ENCODE peak calls at places on chromosomes 13 and 19, in five cellular contexts. One of them, this sample, is unnamed.

GRCh38 chr13:44393391-44393790 is 19.8 kb downstream of the SERP2 start:
- DNase-seq in mesenchymal stem cell: no peak
- DNase-seq in PC-9: no peak
- DNase-seq in HepG2: no peak
- DNase-seq in A549: no peak
- DNase-seq in this sample: no peak

GRCh38 chr19:5809053-5809452 is 4.2 kb downstream of the NRTN start:
- DNase-seq in mesenchymal stem cell: no peak
- DNase-seq in PC-9: no peak
- DNase-seq in HepG2: no peak
- DNase-seq in A549: no peak
- DNase-seq in this sample: no peak

GRCh38 chr13:68850160-68850559 is 1257.5 kb upstream of the ATXN8OS start:
- DNase-seq in mesenchymal stem cell: peak; percentile 45
- DNase-seq in PC-9: no peak
- DNase-seq in HepG2: no peak
- DNase-seq in A549: no peak
- DNase-seq in this sample: no peak

GRCh38 chr19:55258476-55258827 is 365 bp downstream of the PPP6R1 start:
- DNase-seq in mesenchymal stem cell: peak; percentile 7
- DNase-seq in PC-9: no peak
- DNase-seq in HepG2: no peak
- DNase-seq in A549: no peak
- DNase-seq in this sample: no peak

GRCh38 chr19:35975608-35976214 is 19.3 kb upstream of the SDHAF1 start:
- DNase-seq in mesenchymal stem cell: peak; percentile 40
- DNase-seq in PC-9: no peak
- DNase-seq in HepG2: no peak
- DNase-seq in A549: no peak
- DNase-seq in this sample: peak; percentile 13

GRCh38 chr19:3683405-3683865 is 16.8 kb downstream of the PIP5K1C start:
- DNase-seq in mesenchymal stem cell: peak; percentile 90
- DNase-seq in PC-9: no peak
- DNase-seq in HepG2: no peak
- DNase-seq in A549: no peak
- DNase-seq in this sample: no peak

GRCh38 chr19:43751466-43752220 is 3.1 kb downstream of the SMG9 start:
- DNase-seq in mesenchymal stem cell: peak; percentile 47
- DNase-seq in PC-9: no peak
- DNase-seq in HepG2: no peak
- DNase-seq in A549: no peak
- DNase-seq in this sample: no peak

GRCh38 chr19:30629086-30629485 is 256.9 kb downstream of the ZNF536 start:
- DNase-seq in mesenchymal stem cell: no peak
- DNase-seq in PC-9: no peak
- DNase-seq in HepG2: no peak
- DNase-seq in A549: no peak
- DNase-seq in this sample: no peak

GRCh38 chr19:50836543-50837195 is 3.3 kb upstream of the KLK15 start:
- DNase-seq in mesenchymal stem cell: no peak
- DNase-seq in PC-9: no peak
- DNase-seq in HepG2: no peak
- DNase-seq in A549: no peak
- DNase-seq in this sample: no peak

GRCh38 chr13:37701306-37701705 is 102.7 kb upstream of the POSTN start:
- DNase-seq in mesenchymal stem cell: peak; percentile 58
- DNase-seq in PC-9: no peak
- DNase-seq in HepG2: no peak
- DNase-seq in A549: no peak
- DNase-seq in this sample: no peak

GRCh38 chr19:53962887-53963435 is at the start of gene CACNG8:
- DNase-seq in mesenchymal stem cell: no peak
- DNase-seq in PC-9: no peak
- DNase-seq in HepG2: no peak
- DNase-seq in A549: no peak
- DNase-seq in this sample: no peak

GRCh38 chr13:30049692-30050091 is 199.3 kb upstream of the UBL3 start:
- DNase-seq in mesenchymal stem cell: peak; percentile 22
- DNase-seq in PC-9: peak; percentile 19
- DNase-seq in HepG2: no peak
- DNase-seq in A549: no peak
- DNase-seq in this sample: no peak

GRCh38 chr13:23547000-23547590 is 23.1 kb upstream of the TNFRSF19 start:
- DNase-seq in mesenchymal stem cell: peak; percentile 8
- DNase-seq in PC-9: no peak
- DNase-seq in HepG2: no peak
- DNase-seq in A549: no peak
- DNase-seq in this sample: no peak

GRCh38 chr19:6020166-6020967 is 42.4 kb upstream of the RANBP3 start:
- DNase-seq in mesenchymal stem cell: peak; percentile 85
- DNase-seq in PC-9: no peak
- DNase-seq in HepG2: peak; percentile 30
- DNase-seq in A549: no peak
- DNase-seq in this sample: no peak

GRCh38 chr19:56088454-56089215 is 32.5 kb downstream of the ZNF787 start:
- DNase-seq in mesenchymal stem cell: no peak
- DNase-seq in PC-9: no peak
- DNase-seq in HepG2: no peak
- DNase-seq in A549: no peak
- DNase-seq in this sample: peak; percentile 33

GRCh38 chr19:51688665-51689571 is 4.2 kb upstream of the SPACA6 start:
- DNase-seq in mesenchymal stem cell: peak; percentile 98
- DNase-seq in PC-9: peak; percentile 96
- DNase-seq in HepG2: peak; percentile 61
- DNase-seq in A549: peak; percentile 95
- DNase-seq in this sample: peak; percentile 92

GRCh38 chr19:52691737-52692136 is 43.1 kb downstream of the ZNF611 start:
- DNase-seq in mesenchymal stem cell: no peak
- DNase-seq in PC-9: no peak
- DNase-seq in HepG2: no peak
- DNase-seq in A549: no peak
- DNase-seq in this sample: no peak

GRCh38 chr19:6011206-6011605 is 33.3 kb upstream of the RANBP3 start:
- DNase-seq in mesenchymal stem cell: no peak
- DNase-seq in PC-9: no peak
- DNase-seq in HepG2: no peak
- DNase-seq in A549: no peak
- DNase-seq in this sample: no peak

DNA sequence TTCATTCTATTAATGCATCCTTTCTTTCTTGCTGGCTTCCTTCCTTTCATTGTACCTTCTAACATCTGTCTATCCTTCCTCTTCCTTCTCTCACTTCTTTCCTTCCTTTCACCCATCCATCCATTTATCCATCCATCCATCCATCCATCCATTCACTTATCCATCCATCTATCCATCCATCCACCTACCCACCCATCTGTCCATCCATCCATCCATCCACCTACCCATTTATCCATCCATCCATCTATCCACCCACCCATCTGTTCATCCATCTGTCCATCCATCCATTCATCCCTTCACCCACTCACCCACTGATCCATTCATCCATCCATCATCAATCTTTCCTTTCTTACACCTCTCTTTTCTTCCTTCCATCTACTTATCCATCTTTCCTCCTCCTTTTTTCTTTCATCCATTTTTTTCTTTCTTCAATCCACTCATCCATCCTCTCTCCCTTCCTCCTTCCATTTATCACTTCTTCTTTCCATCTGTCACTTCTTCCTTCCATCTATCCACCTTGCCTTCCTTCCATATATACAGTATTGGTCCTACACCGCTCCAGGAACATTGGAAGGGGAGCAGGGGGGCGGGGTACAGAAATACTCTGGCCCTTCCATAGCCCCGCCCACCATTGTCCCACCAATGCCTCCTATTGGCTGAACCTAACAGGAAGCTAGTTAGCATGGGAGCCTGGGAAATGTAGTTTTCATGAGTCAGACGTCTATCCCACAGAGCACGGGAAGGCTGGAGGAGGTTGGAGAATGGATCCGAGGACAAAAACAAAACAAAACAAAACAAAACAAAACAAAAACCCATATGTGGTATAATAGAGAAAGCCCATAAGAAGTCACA is 45.9 kb downstream of the MBD3L1 start:
- DNase-seq in mesenchymal stem cell: no peak
- DNase-seq in PC-9: no peak
- DNase-seq in HepG2: no peak
- DNase-seq in A549: peak; percentile 11
- DNase-seq in this sample: no peak
- H3K9me3 ChIP-seq in mesenchymal stem cell: peaks cover 28% of the 10 kb centered on the region
- H3K9me3 ChIP-seq in PC-9: no peaks in the 10 kb centered on the region
- H3K9me3 ChIP-seq in HepG2: peaks cover 82% of the 10 kb centered on the region
- H3K9me3 ChIP-seq in A549: no peaks in the 10 kb centered on the region
- H3K9me3 ChIP-seq in this sample: no peaks in the 10 kb centered on the region

GRCh38 chr13:106378263-106378662 is 157.2 kb downstream of the EFNB2 start:
- DNase-seq in mesenchymal stem cell: no peak
- DNase-seq in PC-9: no peak
- DNase-seq in HepG2: no peak
- DNase-seq in A549: no peak
- DNase-seq in this sample: no peak
- H3K4me1 ChIP-seq in mesenchymal stem cell: peaks cover 19% of the 10 kb centered on the region
- H3K4me1 ChIP-seq in PC-9: peaks cover 27% of the 10 kb centered on the region
- H3K4me1 ChIP-seq in HepG2: no peaks in the 10 kb centered on the region
- H3K4me1 ChIP-seq in A549: no peaks in the 10 kb centered on the region
- H3K4me1 ChIP-seq in this sample: peaks cover 61% of the 10 kb centered on the region

DNA sequence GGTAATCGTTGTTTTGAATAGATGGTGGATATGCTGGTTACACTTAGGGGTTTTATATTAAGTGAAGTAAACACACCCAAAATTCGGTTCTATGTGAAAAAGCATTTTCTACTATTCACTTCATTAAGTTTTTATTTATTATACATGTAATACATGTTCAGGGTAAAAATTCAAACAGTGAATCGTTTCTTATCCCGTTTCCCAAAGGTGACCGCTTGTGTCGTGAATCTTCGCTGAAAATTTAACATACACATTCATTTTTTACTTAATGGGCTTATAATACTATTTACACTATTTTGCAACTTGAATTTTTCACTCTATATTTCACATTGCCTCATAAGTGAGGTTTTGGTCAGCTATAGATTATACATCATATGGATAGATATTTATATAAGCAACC is 24.5 kb downstream of the IPO5 start:
- DNase-seq in mesenchymal stem cell: no peak
- DNase-seq in PC-9: no peak
- DNase-seq in HepG2: no peak
- DNase-seq in A549: no peak
- DNase-seq in this sample: no peak
- H3K27ac ChIP-seq in mesenchymal stem cell: no peak overlapping the region
- H3K27ac ChIP-seq in PC-9: no peak overlapping the region
- H3K27ac ChIP-seq in HepG2: peak overlapping the region; percentile 79
- H3K27ac ChIP-seq in A549: peak overlapping the region; percentile 100
- H3K27ac ChIP-seq in this sample: no peak overlapping the region

DNA sequence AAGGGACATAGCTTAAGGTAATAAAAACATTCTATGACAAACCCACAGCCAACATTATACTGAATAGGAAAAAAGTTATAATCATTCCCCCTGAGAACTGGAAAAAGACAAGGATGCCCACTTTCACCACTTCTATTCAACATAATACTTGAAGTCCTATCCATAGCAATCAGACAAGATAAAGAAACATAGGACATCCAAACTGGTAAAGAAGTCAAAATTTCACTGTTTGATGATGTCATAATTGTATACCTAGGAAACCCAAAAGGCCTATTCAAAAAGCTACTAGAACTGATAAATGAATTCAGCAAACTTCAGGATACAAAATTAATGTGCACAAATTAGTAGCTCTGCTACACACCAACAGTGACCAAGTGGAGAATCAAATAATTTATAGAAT is 1590.0 kb upstream of the PCDH20 start:
- DNase-seq in mesenchymal stem cell: no peak
- DNase-seq in PC-9: no peak
- DNase-seq in HepG2: no peak
- DNase-seq in A549: no peak
- DNase-seq in this sample: no peak
- H3K9me3 ChIP-seq in mesenchymal stem cell: peaks cover 52% of the 10 kb centered on the region
- H3K9me3 ChIP-seq in PC-9: no peaks in the 10 kb centered on the region
- H3K9me3 ChIP-seq in HepG2: peaks cover 87% of the 10 kb centered on the region
- H3K9me3 ChIP-seq in A549: no peaks in the 10 kb centered on the region
- H3K9me3 ChIP-seq in this sample: no peaks in the 10 kb centered on the region

DNA sequence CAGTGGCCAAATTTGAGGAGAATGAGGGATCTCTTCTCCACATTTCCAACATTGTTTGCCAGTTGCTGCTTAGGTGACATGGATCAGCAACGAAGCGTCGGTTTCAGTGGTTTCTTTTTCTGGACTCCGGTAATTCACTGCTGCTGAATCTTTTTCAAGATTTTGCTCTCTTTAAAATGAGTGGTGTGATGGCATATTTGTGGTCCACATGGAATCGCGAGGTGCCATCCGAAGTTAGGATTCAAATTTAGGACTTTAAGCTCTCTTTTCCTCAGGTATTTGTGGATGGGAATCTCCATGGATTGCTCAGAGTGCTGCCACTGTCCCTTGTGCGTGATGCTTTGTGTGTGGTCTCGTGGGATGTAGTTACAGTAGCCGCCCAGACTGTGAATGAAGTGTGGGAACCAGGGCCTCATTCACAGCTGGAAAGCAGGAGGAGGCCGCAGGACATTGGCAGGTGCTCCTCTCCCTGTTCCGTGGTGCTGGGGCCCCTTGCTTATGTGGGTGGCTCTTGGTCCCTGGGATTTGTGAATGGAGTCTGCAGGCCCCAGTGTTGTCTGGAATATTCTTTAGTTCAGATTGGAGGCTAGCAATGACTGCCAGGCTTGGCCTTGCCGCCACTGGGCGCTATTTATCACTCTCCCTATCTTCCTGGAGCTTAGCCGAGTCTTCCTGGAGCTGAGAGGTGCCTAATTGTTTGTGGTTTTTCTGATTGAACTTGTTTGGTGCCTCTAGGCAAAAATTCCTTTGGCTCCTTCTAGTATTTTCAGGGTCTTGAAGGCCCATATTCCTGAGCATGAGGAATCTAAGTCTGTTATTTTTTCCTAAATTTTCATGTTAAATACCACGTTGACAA is 1.5 kb downstream of the ILF3 start:
- DNase-seq in mesenchymal stem cell: peak; percentile 81
- DNase-seq in PC-9: peak; percentile 39
- DNase-seq in HepG2: peak; percentile 12
- DNase-seq in A549: peak; percentile 17
- DNase-seq in this sample: peak; percentile 77
- H3K4me1 ChIP-seq in mesenchymal stem cell: peaks cover 20% of the 10 kb centered on the region
- H3K4me1 ChIP-seq in PC-9: peaks cover 28% of the 10 kb centered on the region
- H3K4me1 ChIP-seq in HepG2: peaks cover 59% of the 10 kb centered on the region
- H3K4me1 ChIP-seq in A549: peaks cover 29% of the 10 kb centered on the region
- H3K4me1 ChIP-seq in this sample: peaks cover 14% of the 10 kb centered on the region

GRCh38 chr19:33306853-33307792 is 4.8 kb upstream of the CEBPA start:
- DNase-seq in mesenchymal stem cell: no peak
- DNase-seq in PC-9: no peak
- DNase-seq in HepG2: no peak
- DNase-seq in A549: no peak
- DNase-seq in this sample: no peak

GRCh38 chr19:33306191-33306590 is 3.9 kb upstream of the CEBPA start:
- DNase-seq in mesenchymal stem cell: no peak
- DNase-seq in PC-9: no peak
- DNase-seq in HepG2: no peak
- DNase-seq in A549: no peak
- DNase-seq in this sample: no peak

GRCh38 chr19:33302974-33303790 is 848 bp upstream of the CEBPA start:
- DNase-seq in mesenchymal stem cell: peak; percentile 66
- DNase-seq in PC-9: peak; percentile 68
- DNase-seq in HepG2: no peak
- DNase-seq in A549: peak; percentile 73
- DNase-seq in this sample: peak; percentile 34

GRCh38 chr19:33303791-33304759 is 1.7 kb upstream of the CEBPA start:
- DNase-seq in mesenchymal stem cell: no peak
- DNase-seq in PC-9: no peak
- DNase-seq in HepG2: no peak
- DNase-seq in A549: no peak
- DNase-seq in this sample: no peak

GRCh38 chr19:33304760-33305647 is 2.7 kb upstream of the CEBPA start:
- DNase-seq in mesenchymal stem cell: no peak
- DNase-seq in PC-9: no peak
- DNase-seq in HepG2: peak; percentile 56
- DNase-seq in A549: peak; percentile 44
- DNase-seq in this sample: no peak
- H3K27ac ChIP-seq in mesenchymal stem cell: no peak overlapping the region
- H3K27ac ChIP-seq in PC-9: no peak overlapping the region
- H3K27ac ChIP-seq in HepG2: peak overlapping the region; percentile 95
- H3K27ac ChIP-seq in A549: no peak overlapping the region
- H3K27ac ChIP-seq in this sample: no peak overlapping the region

This sample was measured in SJSA1.